ENCODE peak calls at places on chromosomes 6 and 20, in five cellular contexts. K, R, W, X and Q are unnamed samples.

GRCh38 chr6:110233769-110234374 is 53.6 kb downstream of the CDC40 start:
- DNase-seq in K (peak; percentile 42), R (peak; percentile 30), W (no peak), X (no peak), Q (no peak)

GRCh38 chr20:5933802-5934436 is 16.4 kb downstream of the TRMT6 start:
- DNase-seq in K (peak; percentile 12), R (no peak), W (no peak), X (peak; percentile 62), Q (no peak)

GRCh38 chr6:56730663-56731529 is 88.2 kb upstream of the DST start:
- DNase-seq in K (peak; percentile 66), R (peak; percentile 93), W (no peak), X (peak; percentile 85), Q (no peak)

GRCh38 chr6:35518566-35519312 is 6.0 kb upstream of the TULP1 start:
- DNase-seq in K (no peak), R (no peak), W (no peak), X (no peak), Q (no peak)

GRCh38 chr6:100228437-100229424 is 234.7 kb upstream of the MCHR2 start:
- DNase-seq in K (peak; percentile 63), R (peak; percentile 77), W (peak; percentile 93), X (peak; percentile 78), Q (no peak)

GRCh38 chr6:33112148-33112547 is 36.4 kb downstream of the HLA-DPB1 start:
- DNase-seq in K (peak; percentile 55), R (peak; percentile 74), W (no peak), X (peak; percentile 51), Q (no peak)

GRCh38 chr6:33424855-33425667 is 5.2 kb downstream of the SYNGAP1 start:
- DNase-seq in K (no peak), R (no peak), W (no peak), X (no peak), Q (no peak)

GRCh38 chr20:39214778-39215177 is 252.6 kb downstream of the DHX35 start:
- DNase-seq in K (no peak), R (no peak), W (peak; percentile 50), X (no peak), Q (no peak)

GRCh38 chr20:11891827-11892521 is 25.7 kb upstream of the BTBD3 start:
- DNase-seq in K (peak; percentile 65), R (peak; percentile 89), W (peak; percentile 80), X (peak; percentile 87), Q (no peak)

GRCh38 chr6:7173843-7174503 is 66.2 kb downstream of the RREB1 start:
- DNase-seq in K (no peak), R (no peak), W (peak; percentile 70), X (no peak), Q (no peak)

GRCh38 chr6:157013649-157014365 is 236.6 kb downstream of the ARID1B start:
- DNase-seq in K (no peak), R (no peak), W (no peak), X (no peak), Q (no peak)
- H3K79me2 ChIP-seq in K (peaks cover 12% of the 10 kb centered on the region), R (peaks cover 100% of the 10 kb centered on the region), W (peaks cover 7% of the 10 kb centered on the region), X (peaks cover 69% of the 10 kb centered on the region), Q (peaks cover 5% of the 10 kb centered on the region)

DNA sequence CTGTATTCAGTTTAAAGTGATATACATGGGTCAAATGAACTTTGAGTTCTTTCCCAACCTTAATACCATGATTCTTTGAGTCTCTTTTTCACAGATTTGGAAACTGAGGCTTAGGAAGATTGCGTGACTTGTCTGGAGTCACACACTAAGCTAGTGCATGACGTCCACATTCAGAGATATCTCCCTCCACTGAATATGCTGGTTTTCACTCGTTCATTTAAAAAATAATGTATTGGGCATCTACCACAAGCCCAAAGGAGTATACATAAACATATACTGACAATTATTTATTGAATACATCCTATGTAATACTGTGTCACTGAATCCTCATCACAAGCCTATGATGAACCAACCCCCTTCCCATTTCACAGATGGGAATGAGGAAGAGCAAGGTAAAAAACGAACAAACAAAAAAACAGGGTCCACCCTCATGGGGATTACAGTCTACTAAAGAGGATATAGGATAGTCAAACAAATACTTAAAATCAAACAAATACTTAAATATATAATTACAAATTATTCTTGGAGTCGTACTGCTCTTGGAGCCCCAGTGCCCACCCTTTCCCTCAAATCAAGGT is 611 bp upstream of the TM9SF4 start:
- DNase-seq in K (no peak), R (no peak), W (no peak), X (no peak), Q (no peak)
- H3K4me2 ChIP-seq in K (no peak overlapping the region), R (peak overlapping the region; percentile 99), W (no peak overlapping the region), X (peak overlapping the region; percentile 98), Q (no peak overlapping the region)

GRCh38 chr6:30719791-30720737 is at the start of gene TUBB:
- DNase-seq in K (peak; percentile 98), R (peak; percentile 100), W (peak; percentile 99), X (peak; percentile 98), Q (peak; percentile 90)

GRCh38 chr6:30717129-30717844 is at the start of gene MDC1:
- DNase-seq in K (peak; percentile 100), R (peak; percentile 100), W (peak; percentile 100), X (peak; percentile 99), Q (peak; percentile 99)

GRCh38 chr6:30720738-30721197 is 616 bp downstream of the TUBB start:
- DNase-seq in K (peak; percentile 39), R (peak; percentile 80), W (peak; percentile 59), X (peak; percentile 50), Q (no peak)

GRCh38 chr6:30721198-30722024 is 1.3 kb downstream of the TUBB start:
- DNase-seq in K (peak; percentile 90), R (peak; percentile 98), W (peak; percentile 85), X (peak; percentile 92), Q (no peak)

DNA sequence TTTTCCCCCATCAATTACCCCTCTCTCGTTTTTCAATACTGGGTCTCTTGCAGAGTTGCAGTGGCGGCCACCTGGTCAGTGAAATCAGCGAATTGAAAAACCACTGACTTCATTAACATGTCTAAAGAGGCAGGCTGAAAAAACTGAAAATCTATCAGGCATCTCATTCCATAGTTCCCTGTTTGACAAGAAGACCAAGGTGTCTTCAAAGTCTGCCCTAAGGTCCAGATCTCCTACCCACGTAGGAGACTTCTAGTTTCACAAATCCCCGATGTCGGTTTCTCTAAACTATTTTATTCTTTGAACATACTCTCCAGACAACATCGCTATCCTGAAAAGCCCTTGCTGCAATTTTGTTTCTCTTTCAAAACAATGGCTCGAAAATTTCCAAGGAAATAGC is 796 bp upstream of the TUBB start:
- DNase-seq in K (no peak), R (no peak), W (no peak), X (no peak), Q (no peak)
- H3K79me2 ChIP-seq in K (peaks cover 60% of the 10 kb centered on the region), R (peaks cover 87% of the 10 kb centered on the region), W (peaks cover 11% of the 10 kb centered on the region), X (peaks cover 84% of the 10 kb centered on the region), Q (peaks cover 45% of the 10 kb centered on the region)

GRCh38 chr20:46122516-46123481 is 4.7 kb downstream of the CD40 start:
- DNase-seq in K (no peak), R (no peak), W (no peak), X (no peak), Q (no peak)
- H3K4me2 ChIP-seq in K (no peak overlapping the region), R (no peak overlapping the region), W (no peak overlapping the region), X (peak overlapping the region; percentile 69), Q (no peak overlapping the region)

DNA sequence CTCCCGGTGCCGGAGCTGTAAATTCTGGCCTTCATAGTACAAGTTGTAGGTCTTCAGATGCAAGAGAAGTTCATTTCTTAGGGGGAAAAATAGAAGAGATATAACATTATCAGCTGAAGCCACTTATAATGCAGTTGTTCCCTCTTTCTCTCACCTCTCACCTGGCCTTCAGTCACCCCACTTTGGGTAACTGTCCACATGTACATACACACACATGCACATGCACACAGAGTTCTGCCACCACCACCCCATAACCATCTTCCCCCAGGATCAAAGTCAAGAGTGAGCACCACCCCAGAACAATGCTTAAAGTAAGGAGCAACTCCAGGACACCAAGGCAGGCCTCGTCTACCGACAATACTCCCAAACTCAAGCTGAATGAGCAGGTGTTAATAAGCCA is 76.3 kb downstream of the PRND start:
- DNase-seq in K (no peak), R (no peak), W (no peak), X (no peak), Q (no peak)
- H3K79me2 ChIP-seq in K (no peaks in the 10 kb centered on the region), R (no peaks in the 10 kb centered on the region), W (no peaks in the 10 kb centered on the region), X (no peaks in the 10 kb centered on the region), Q (no peaks in the 10 kb centered on the region)

GRCh38 chr6:142374090-142374783 is 72.4 kb downstream of the ADGRG6 start:
- DNase-seq in K (no peak), R (no peak), W (peak; percentile 44), X (no peak), Q (no peak)

GRCh38 chr6:142378138-142378875 is 76.5 kb downstream of the ADGRG6 start:
- DNase-seq in K (peak; percentile 92), R (peak; percentile 72), W (no peak), X (peak; percentile 85), Q (no peak)

GRCh38 chr6:142374965-142375733 is 73.3 kb downstream of the ADGRG6 start:
- DNase-seq in K (peak; percentile 49), R (peak; percentile 46), W (no peak), X (peak; percentile 95), Q (peak; percentile 66)

GRCh38 chr6:142376115-142376514 is 74.3 kb downstream of the ADGRG6 start:
- DNase-seq in K (no peak), R (no peak), W (no peak), X (peak; percentile 76), Q (no peak)

DNA sequence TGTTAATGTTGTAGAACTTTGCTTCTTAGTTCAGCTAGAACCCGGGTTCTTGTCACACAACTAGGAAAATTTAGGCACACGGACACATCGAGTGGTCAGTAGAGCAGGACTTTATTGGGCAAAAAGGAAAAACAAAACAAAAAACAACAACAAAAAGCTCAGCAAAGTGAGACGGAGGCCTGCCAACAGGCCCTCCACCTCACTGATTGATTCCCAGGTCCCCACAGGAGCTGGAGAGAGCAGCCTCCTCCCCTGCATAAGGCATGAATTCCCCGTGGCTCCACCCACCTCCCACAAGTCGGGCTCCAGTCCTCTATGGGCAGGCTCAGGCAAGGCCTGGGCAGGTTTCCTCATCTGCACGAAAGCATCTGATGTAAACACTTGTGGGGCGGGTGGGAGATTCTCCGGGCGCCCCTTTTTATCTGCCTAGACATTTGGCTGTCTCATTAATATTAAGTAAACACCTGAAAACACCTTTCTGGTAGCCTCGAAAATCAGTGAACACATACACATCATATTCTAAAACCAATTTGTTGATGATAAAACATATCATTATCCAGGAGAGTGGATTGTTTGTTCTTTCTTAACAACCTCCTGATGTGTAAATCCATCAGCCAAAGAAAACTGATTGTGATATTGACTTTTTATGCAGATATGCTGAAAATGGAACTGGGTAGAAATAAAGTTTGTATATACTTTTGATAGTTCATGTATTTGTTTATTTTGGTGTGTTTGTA is 75.5 kb downstream of the ADGRG6 start:
- DNase-seq in K (no peak), R (no peak), W (peak; percentile 88), X (peak; percentile 55), Q (peak; percentile 55)
- H3K4me2 ChIP-seq in K (no peak overlapping the region), R (peak overlapping the region; percentile 14), W (no peak overlapping the region), X (peak overlapping the region; percentile 76), Q (peak overlapping the region; percentile 87)

DNA sequence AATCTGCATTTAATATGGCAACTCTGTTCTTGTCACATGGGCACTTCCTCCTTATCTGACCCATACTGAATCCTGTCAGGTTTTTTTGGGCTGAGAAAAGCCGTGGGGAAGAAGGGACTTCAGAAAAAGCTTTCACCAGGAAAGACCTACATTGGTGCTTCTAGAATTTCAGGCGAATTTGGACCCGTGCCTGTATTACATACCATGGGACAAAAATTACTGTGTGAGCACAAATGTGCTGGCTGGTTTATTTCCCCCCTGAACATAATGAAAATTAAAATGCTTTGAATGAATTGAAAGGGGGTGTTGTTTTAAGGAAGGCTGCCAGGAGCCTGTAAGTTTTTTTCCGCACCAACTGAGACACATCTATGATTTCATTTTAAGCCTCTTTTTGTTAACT is 29.6 kb downstream of the CAP2 start:
- DNase-seq in K (no peak), R (no peak), W (no peak), X (no peak), Q (no peak)
- H3K79me2 ChIP-seq in K (no peaks in the 10 kb centered on the region), R (no peaks in the 10 kb centered on the region), W (no peaks in the 10 kb centered on the region), X (peaks cover 32% of the 10 kb centered on the region), Q (peaks cover 7% of the 10 kb centered on the region)